ENCODE peak calls at places on chromosomes 13 and 19, in eight cellular contexts. J, G, R, Q, T, B, M and C are unnamed samples.

GRCh38 chr13:112012705-112013085 is 54.3 kb upstream of the SOX1 start:
- DNase-seq in B (no peak), R (no peak), Q (no peak), M (no peak), T (no peak), J (no peak), G (no peak), C (no peak)

GRCh38 chr19:2973229-2973628 is 4.1 kb upstream of the TLE6 start:
- DNase-seq in Q (no peak), J (no peak), T (no peak), M (no peak), G (peak), B (no peak), R (no peak), C (no peak)

GRCh38 chr13:77698211-77699058 is 948 bp downstream of the SLAIN1 start:
- DNase-seq in M (peak), J (peak), T (peak), R (peak), B (no peak), G (peak), Q (peak), C (peak)

GRCh38 chr19:13210941-13211340 is 60.7 kb downstream of the IER2 start:
- DNase-seq in J (no peak), R (no peak), G (no peak), B (no peak), Q (no peak), M (no peak), T (no peak), C (no peak)

GRCh38 chr13:30738526-30738925 is 3.2 kb downstream of the ALOX5AP start:
- DNase-seq in J (no peak), B (no peak), G (no peak), Q (no peak), M (no peak), R (no peak), T (no peak), C (no peak)

GRCh38 chr19:5503598-5503997 is 48.4 kb downstream of the ZNRF4 start:
- DNase-seq in G (no peak), T (no peak), B (no peak), M (no peak), J (no peak), Q (no peak), R (no peak), C (no peak)

GRCh38 chr19:45952691-45953505 is 20.8 kb downstream of the NOVA2 start:
- DNase-seq in R (peak), Q (peak), T (peak), J (no peak), G (peak), M (peak), B (peak), C (peak)

GRCh38 chr13:100130092-100130491 is 41.2 kb downstream of the PCCA start:
- DNase-seq in R (no peak), Q (no peak), M (peak), B (no peak), G (no peak), T (no peak), J (peak), C (no peak)

GRCh38 chr19:18442941-18443340 is 5.0 kb upstream of the ISYNA1 start:
- DNase-seq in M (no peak), T (no peak), J (no peak), R (no peak), G (no peak), B (no peak), Q (no peak), C (no peak)

GRCh38 chr19:15283141-15283885 is 49.0 kb downstream of the BRD4 start:
- DNase-seq in R (peak), Q (no peak), J (no peak), B (peak), G (peak), T (no peak), M (no peak), C (no peak)

GRCh38 chr13:110334256-110334655 is 27.2 kb downstream of the COL4A2 start:
- DNase-seq in Q (no peak), T (no peak), R (peak), G (no peak), B (no peak), M (no peak), J (no peak), C (no peak)

GRCh38 chr19:40783711-40784110 is 5.7 kb downstream of the RAB4B start:
- DNase-seq in R (no peak), T (no peak), B (no peak), Q (no peak), J (no peak), G (no peak), M (no peak), C (no peak)